ENCODE peak calls at places on chromosomes 2 and 18, in eight cellular contexts. K, N, W, F, H, V, O and Y are unnamed samples.

GRCh38 chr18:75290737-75291358 is 80.3 kb downstream of the TSHZ1 start:
- DNase-seq in K (no peak), O (no peak), N (no peak), F (no peak), W (no peak), V (no peak), H (no peak), Y (no peak)

GRCh38 chr2:20196053-20196880 is 28.7 kb downstream of the SDC1 start:
- DNase-seq in V (no peak), F (no peak), O (no peak), K (peak), N (no peak), W (no peak), H (no peak), Y (no peak)

GRCh38 chr2:219506802-219507554 is 7.3 kb upstream of the ASIC4 start:
- DNase-seq in H (no peak), O (no peak), N (no peak), W (no peak), K (no peak), V (no peak), F (no peak), Y (no peak)

GRCh38 chr2:74044999-74045398 is 60.3 kb downstream of the TET3 start:
- DNase-seq in F (no peak), K (no peak), W (no peak), N (no peak), H (no peak), V (no peak), O (no peak), Y (no peak)

GRCh38 chr2:196601430-196602306 is 37.8 kb upstream of the CCDC150 start:
- DNase-seq in K (peak), H (no peak), N (peak), V (peak), O (peak), W (no peak), F (peak), Y (peak)

GRCh38 chr2:53903011-53903410 is 43.2 kb upstream of the GPR75 start:
- DNase-seq in N (no peak), O (no peak), K (no peak), H (no peak), V (no peak), F (no peak), W (no peak), Y (no peak)

GRCh38 chr2:43024515-43024962 is 201.9 kb downstream of the ZFP36L2 start:
- DNase-seq in V (peak), H (peak), F (no peak), N (peak), O (peak), W (peak), K (peak), Y (peak)

GRCh38 chr2:27075219-27075871 is 3.1 kb upstream of the EMILIN1 start:
- DNase-seq in K (no peak), O (no peak), W (peak), F (no peak), H (peak), N (no peak), V (peak), Y (no peak)

GRCh38 chr2:39538713-39539112 is 101.6 kb upstream of the MAP4K3 start:
- DNase-seq in W (no peak), N (no peak), V (no peak), H (no peak), F (no peak), K (no peak), O (no peak), Y (no peak)

GRCh38 chr2:184597571-184597980 is 753 bp upstream of the ZNF804A start:
- DNase-seq in K (peak), W (peak), H (no peak), O (peak), N (peak), F (no peak), V (peak), Y (peak)

GRCh38 chr2:195319112-195319460 is 337.9 kb upstream of the SLC39A10 start:
- DNase-seq in W (no peak), V (no peak), O (peak), K (peak), H (no peak), F (peak), N (peak), Y (peak)

GRCh38 chr18:4035521-4035920 is 419.6 kb downstream of the DLGAP1 start:
- DNase-seq in N (no peak), O (no peak), K (no peak), W (no peak), F (no peak), V (no peak), H (no peak), Y (no peak)

GRCh38 chr18:73544032-73544431 is 603.6 kb downstream of the FBXO15 start:
- DNase-seq in H (no peak), K (no peak), W (no peak), F (no peak), V (no peak), O (no peak), N (no peak), Y (no peak)

GRCh38 chr18:32216390-32216789 is 26.6 kb downstream of the MEP1B start:
- DNase-seq in N (no peak), V (no peak), H (no peak), W (no peak), O (no peak), F (no peak), K (no peak), Y (no peak)

GRCh38 chr2:9782197-9782719 is 61.0 kb upstream of the TAF1B start:
- DNase-seq in N (no peak), K (peak), W (peak), H (peak), F (no peak), V (no peak), O (no peak), Y (peak)

GRCh38 chr18:55998071-55998522 is 410.1 kb upstream of the TCF4 start:
- DNase-seq in W (no peak), V (no peak), F (no peak), H (no peak), N (no peak), K (peak), O (peak), Y (no peak)

GRCh38 chr2:142672698-142673097 is 204.8 kb upstream of the KYNU start:
- DNase-seq in N (no peak), H (no peak), F (no peak), W (no peak), O (no peak), K (no peak), V (no peak), Y (no peak)

GRCh38 chr2:120613742-120614481 is 121.8 kb upstream of the GLI2 start:
- DNase-seq in H (no peak), W (no peak), V (peak), K (peak), N (peak), F (peak), O (peak), Y (no peak)

GRCh38 chr2:60104514-60105501 is 448.6 kb downstream of the BCL11A start:
- DNase-seq in V (no peak), W (no peak), F (no peak), O (no peak), N (no peak), K (no peak), H (no peak), Y (no peak)

GRCh38 chr2:134206573-134206972 is 47.3 kb upstream of the MGAT5 start:
- DNase-seq in F (no peak), V (peak), K (no peak), N (no peak), W (peak), H (peak), O (peak), Y (no peak)

GRCh38 chr2:205424326-205424725 is 258.0 kb upstream of the NRP2 start:
- DNase-seq in O (no peak), F (no peak), H (no peak), N (no peak), W (no peak), K (peak), V (no peak), Y (no peak)

GRCh38 chr2:237139123-237139675 is 53.5 kb downstream of the COPS8 start:
- DNase-seq in H (no peak), W (no peak), N (no peak), O (no peak), F (no peak), V (no peak), K (no peak), Y (no peak)

GRCh38 chr2:216015722-216016464 is 2.5 kb upstream of the MREG start:
- DNase-seq in K (no peak), V (no peak), F (no peak), N (no peak), H (peak), O (no peak), W (peak), Y (no peak)

GRCh38 chr2:72920317-72921087 is 3.2 kb downstream of the EMX1 start:
- DNase-seq in K (peak), F (no peak), W (peak), H (peak), N (no peak), O (no peak), V (no peak), Y (no peak)